ENCODE peak calls at places on chromosomes 11 and 22, in seven cellular contexts. R, I, J, B, U, W and F are unnamed samples.
A peak's percentile ranks its signal among the peaks of the same experiment; 100 is the strongest.

GRCh38 chr11:2448661-2449547 is 4.1 kb downstream of the KCNQ1 start:
- DNase-seq in I (no peak), R (no peak), J (no peak), U (no peak), B (no peak), W (no peak), F (no peak)

GRCh38 chr11:116334596-116334995 is 438.2 kb downstream of the BUD13 start:
- DNase-seq in R (no peak), W (peak; percentile 16), I (no peak), J (no peak), B (no peak), U (no peak), F (no peak)

GRCh38 chr11:27215471-27216267 is 147.3 kb downstream of the CCDC34 start:
- DNase-seq in U (no peak), R (no peak), B (no peak), I (peak; percentile 25), J (no peak), W (peak; percentile 50), F (no peak)

GRCh38 chr22:48573766-48574165 is 1253.9 kb downstream of the BRD1 start:
- DNase-seq in R (no peak), B (no peak), W (no peak), U (no peak), J (no peak), I (no peak), F (no peak)

GRCh38 chr11:121687961-121688566 is 235.3 kb upstream of the SORL1-AS1 start:
- DNase-seq in U (no peak), W (no peak), J (peak; percentile 68), B (no peak), I (peak; percentile 31), R (no peak), F (no peak)

GRCh38 chr11:15665368-15665871 is 550.7 kb downstream of the INSC start:
- DNase-seq in W (no peak), J (peak; percentile 92), I (peak; percentile 73), R (no peak), U (no peak), B (no peak), F (peak; percentile 21)

GRCh38 chr11:2882681-2883110 is 2.9 kb downstream of the CDKN1C start:
- DNase-seq in W (no peak), B (no peak), U (no peak), J (no peak), I (no peak), R (no peak), F (no peak)

GRCh38 chr11:121808096-121808495 is 307.9 kb downstream of the BLID start:
- DNase-seq in W (no peak), J (no peak), R (no peak), B (no peak), U (no peak), I (no peak), F (no peak)

GRCh38 chr11:13008625-13009475 is at the start of gene RASSF10:
- DNase-seq in W (no peak), B (peak; percentile 53), U (peak; percentile 96), J (peak; percentile 39), I (no peak), R (peak; percentile 31), F (no peak)

GRCh38 chr11:67265633-67266423 is 445 bp upstream of the GRK2 start:
- DNase-seq in B (peak; percentile 84), U (peak; percentile 90), J (peak; percentile 65), I (peak; percentile 53), W (peak; percentile 86), R (peak; percentile 89), F (peak; percentile 92)

GRCh38 chr11:45168366-45169130 is 22.1 kb downstream of the PRDM11 start:
- DNase-seq in J (no peak), U (no peak), I (no peak), B (no peak), R (no peak), W (no peak), F (no peak)

GRCh38 chr22:38849816-38850215 is 6.0 kb upstream of the NPTXR start:
- DNase-seq in W (no peak), R (no peak), J (no peak), I (no peak), U (no peak), B (no peak), F (no peak)

GRCh38 chr11:109756951-109757350 is 335.0 kb downstream of the C11orf87 start:
- DNase-seq in U (no peak), I (no peak), R (no peak), J (no peak), B (no peak), W (no peak), F (no peak)

GRCh38 chr11:63919267-63920125 is 2.5 kb upstream of the RCOR2 start:
- DNase-seq in B (no peak), W (no peak), U (peak; percentile 17), J (peak; percentile 30), I (peak; percentile 22), R (no peak), F (no peak)

GRCh38 chr11:122128146-122128545 is 12.1 kb upstream of the BLID start:
- DNase-seq in R (no peak), W (no peak), U (no peak), B (no peak), I (no peak), J (no peak), F (no peak)

GRCh38 chr11:66068923-66069714 is 953 bp upstream of the PACS1 start:
- DNase-seq in B (peak; percentile 35), W (peak; percentile 60), U (peak; percentile 32), I (peak; percentile 70), R (peak; percentile 75), J (peak; percentile 87), F (peak; percentile 86)

GRCh38 chr11:94731921-94732601 is 36.1 kb upstream of the AMOTL1 start:
- DNase-seq in B (no peak), W (no peak), J (peak; percentile 95), R (peak; percentile 93), U (no peak), I (peak; percentile 74), F (no peak)

GRCh38 chr11:124886978-124887666 is 10.5 kb downstream of the ROBO4 start:
- DNase-seq in B (no peak), R (no peak), I (no peak), U (no peak), W (no peak), J (no peak), F (no peak)

GRCh38 chr11:16879690-16880089 is 134.5 kb downstream of the PLEKHA7 start:
- DNase-seq in B (no peak), I (no peak), J (no peak), U (no peak), R (no peak), W (no peak), F (no peak)

GRCh38 chr11:27255447-27255828 is 107.6 kb downstream of the CCDC34 start:
- DNase-seq in U (no peak), W (no peak), R (no peak), I (peak; percentile 83), B (no peak), J (peak; percentile 91), F (no peak)

GRCh38 chr11:119683783-119684182 is 45.2 kb downstream of the NECTIN1 start:
- DNase-seq in W (no peak), I (no peak), U (peak; percentile 85), J (no peak), B (no peak), R (no peak), F (no peak)

GRCh38 chr11:96272542-96273306 is 70.3 kb downstream of the MAML2 start:
- DNase-seq in I (peak; percentile 45), B (no peak), R (no peak), W (no peak), J (peak; percentile 24), U (peak; percentile 37), F (no peak)

GRCh38 chr11:131033151-131033651 is 116.9 kb upstream of the SNX19 start:
- DNase-seq in R (peak; percentile 75), I (peak; percentile 90), U (peak; percentile 63), W (no peak), B (no peak), J (peak; percentile 97), F (no peak)

GRCh38 chr22:39699631-39700348 is 129.2 kb downstream of the CACNA1I start:
- DNase-seq in U (no peak), R (no peak), I (no peak), J (no peak), W (no peak), B (no peak), F (no peak)

GRCh38 chr11:123576082-123576481 is 78.3 kb downstream of the SCN3B start:
- DNase-seq in R (no peak), U (no peak), W (no peak), J (no peak), B (no peak), I (no peak), F (no peak)

GRCh38 chr11:65714433-65714832 is 2.4 kb downstream of the KAT5 start:
- DNase-seq in U (no peak), J (no peak), I (no peak), R (no peak), B (no peak), W (peak; percentile 35), F (no peak)

GRCh38 chr11:74933765-74934164 is 15.1 kb downstream of the XRRA1 start:
- DNase-seq in R (no peak), I (no peak), U (no peak), B (no peak), W (no peak), J (no peak), F (no peak)

GRCh38 chr11:88508808-88509581 is 171.5 kb upstream of the CTSC start:
- DNase-seq in W (no peak), R (no peak), J (peak; percentile 25), B (peak; percentile 45), I (no peak), U (peak; percentile 56), F (no peak)

GRCh38 chr11:20031155-20032001 is 128.9 kb downstream of the DBX1 start:
- DNase-seq in I (peak; percentile 88), J (peak; percentile 97), W (no peak), R (peak; percentile 90), B (no peak), U (peak; percentile 7), F (no peak)

GRCh38 chr11:133331031-133331430 is 201.3 kb downstream of the OPCML start:
- DNase-seq in J (no peak), I (no peak), W (no peak), B (no peak), U (no peak), R (no peak), F (no peak)